ENCODE peak calls at places on chromosomes 1 and 21, in ten cellular contexts. V is HEK293T; A is PC-3; J is NCI-H1105; P is stomach; Q is esophagus muscularis mucosa; F is caudate nucleus; Y is stimulated activated CD4-positive, alpha-beta T cell treated with anti-CD3 and anti-CD28 coated beads, Interleukin-4, amount 100 ng/mL, for 48 hours; I is DMS79 treated with DMSO at 0.1 percent for 48 hours; T is T-helper 9 cell. W is an unnamed sample.

GRCh38 chr1:12556957-12557935 is 60.8 kb downstream of the DHRS3 start:
- DNase-seq in T (no peak), P (no peak), F (no peak), Q (no peak), A (no peak), J (no peak), V (no peak), Y (no peak), I (no peak), W (no peak)

GRCh38 chr1:236618507-236618906 is 14.2 kb upstream of the HEATR1 start:
- DNase-seq in F (no peak), J (no peak), A (no peak), P (no peak), V (no peak), Q (no peak), Y (no peak), T (no peak), I (no peak), W (no peak)

GRCh38 chr1:206495011-206495461 is 12.3 kb upstream of the RASSF5 start:
- DNase-seq in P (no peak), J (no peak), Q (no peak), I (no peak), T (no peak), V (no peak), Y (no peak), A (no peak), F (no peak), W (no peak)

GRCh38 chr1:67850151-67850551 is 16.9 kb upstream of the GNG12 start:
- DNase-seq in V (peak; percentile 49), F (no peak), Q (no peak), J (peak; percentile 32), I (no peak), A (peak; percentile 62), P (no peak), T (no peak), Y (no peak), W (peak; percentile 64)

GRCh38 chr21:36010801-36011200 is 49.5 kb downstream of the SETD4 start:
- DNase-seq in P (no peak), A (no peak), Y (no peak), Q (no peak), J (no peak), T (no peak), F (no peak), I (no peak), V (no peak), W (no peak)

GRCh38 chr1:201914456-201915235 is 25.9 kb downstream of the SHISA4 start:
- DNase-seq in Y (no peak), F (no peak), V (no peak), I (no peak), Q (no peak), P (no peak), A (no peak), J (no peak), T (no peak), W (no peak)

GRCh38 chr1:204744102-204744501 is 58.6 kb upstream of the LRRN2 start:
- DNase-seq in Y (no peak), F (no peak), T (no peak), A (no peak), J (no peak), Q (peak; percentile 47), P (no peak), I (no peak), V (no peak), W (no peak)

GRCh38 chr21:25583370-25584133 is 23.7 kb downstream of the MRPL39 start:
- DNase-seq in T (no peak), F (no peak), A (no peak), J (no peak), Y (no peak), V (no peak), Q (no peak), P (no peak), I (no peak), W (no peak)

GRCh38 chr1:229857585-229857984 is 209.5 kb upstream of the GALNT2 start:
- DNase-seq in I (no peak), J (no peak), A (no peak), F (no peak), Y (no peak), V (no peak), T (no peak), P (no peak), Q (no peak), W (no peak)

GRCh38 chr1:234887026-234887910 is 241.4 kb downstream of the TOMM20 start:
- DNase-seq in J (no peak), I (no peak), F (no peak), P (no peak), Q (no peak), V (no peak), A (no peak), T (no peak), Y (no peak), W (peak; percentile 40)

GRCh38 chr1:216778763-216779162 is 55.5 kb upstream of the ESRRG start:
- DNase-seq in I (no peak), Y (no peak), J (no peak), A (no peak), F (no peak), Q (no peak), T (no peak), V (no peak), P (no peak), W (no peak)

GRCh38 chr1:201696217-201696761 is 132.7 kb upstream of the IPO9 start:
- DNase-seq in Q (peak; percentile 96), I (no peak), V (no peak), F (no peak), J (no peak), Y (no peak), P (peak; percentile 88), A (peak; percentile 92), T (no peak), W (peak; percentile 91)

GRCh38 chr1:39387452-39387851 is 104.0 kb upstream of the BMP8A start:
- DNase-seq in V (peak; percentile 22), I (no peak), Q (no peak), T (no peak), P (no peak), J (no peak), Y (no peak), A (peak; percentile 85), F (no peak), W (peak; percentile 79)

GRCh38 chr21:46661211-46661625 is 25.7 kb downstream of the PRMT2 start:
- DNase-seq in Q (no peak), J (no peak), V (peak; percentile 89), Y (no peak), I (no peak), A (no peak), T (peak; percentile 32), P (peak; percentile 40), F (peak; percentile 19), W (peak; percentile 60)

GRCh38 chr1:25117233-25117823 is 115.0 kb downstream of the SYF2 start:
- DNase-seq in I (no peak), Q (no peak), T (no peak), A (peak; percentile 66), J (no peak), P (peak; percentile 38), Y (peak; percentile 30), F (no peak), V (peak; percentile 42), W (no peak)

GRCh38 chr21:41678016-41678935 is 88.6 kb downstream of the RIPK4 start:
- DNase-seq in V (no peak), F (no peak), Y (no peak), Q (no peak), T (no peak), P (peak; percentile 87), I (peak; percentile 69), J (peak; percentile 69), A (peak; percentile 99), W (no peak)

GRCh38 chr1:103489881-103490280 is 35.6 kb upstream of the RNPC3 start:
- DNase-seq in F (no peak), V (peak; percentile 8), Q (no peak), Y (no peak), P (no peak), J (no peak), T (no peak), I (no peak), A (no peak), W (no peak)

GRCh38 chr1:57983441-57983840 is 559.6 kb upstream of the DAB1 start:
- DNase-seq in V (no peak), A (no peak), P (no peak), I (no peak), T (no peak), Q (no peak), Y (no peak), J (no peak), F (no peak), W (no peak)

GRCh38 chr1:66271904-66272254 is 262.1 kb upstream of the SGIP1 start:
- DNase-seq in Y (no peak), P (no peak), F (no peak), J (no peak), I (no peak), T (no peak), Q (no peak), V (peak; percentile 42), A (peak; percentile 30), W (peak; percentile 34)

GRCh38 chr1:22139066-22139594 is 3.8 kb downstream of the WNT4 start:
- DNase-seq in A (no peak), Y (no peak), T (no peak), J (peak; percentile 82), F (no peak), P (no peak), Q (no peak), I (peak; percentile 17), V (no peak), W (no peak)

GRCh38 chr1:112997781-112998180 is 41.8 kb upstream of the SLC16A1 start:
- DNase-seq in Y (no peak), F (no peak), Q (no peak), I (no peak), A (no peak), J (no peak), P (no peak), V (no peak), T (no peak), W (no peak)

GRCh38 chr21:29523646-29524045 is 224.9 kb downstream of the BACH1 start:
- DNase-seq in J (no peak), Y (no peak), T (no peak), F (no peak), A (no peak), V (no peak), P (no peak), Q (no peak), I (no peak), W (no peak)

GRCh38 chr1:177069489-177069888 is 95.0 kb downstream of the ASTN1 start:
- DNase-seq in V (no peak), Y (no peak), T (no peak), F (no peak), P (no peak), A (no peak), I (no peak), J (no peak), Q (no peak), W (no peak)

GRCh38 chr1:231927431-231927830 is 300.8 kb downstream of the DISC1 start:
- DNase-seq in P (no peak), F (no peak), I (no peak), A (no peak), Q (no peak), T (no peak), J (peak; percentile 30), Y (no peak), V (no peak), W (no peak)

GRCh38 chr1:156644640-156645039 is 2.7 kb downstream of the BCAN start:
- DNase-seq in T (no peak), Q (no peak), P (no peak), J (no peak), V (no peak), A (no peak), I (no peak), F (no peak), Y (no peak), W (no peak)

GRCh38 chr1:61873994-61874393 is 131.7 kb downstream of the PATJ start:
- DNase-seq in V (no peak), I (no peak), J (no peak), T (no peak), Q (no peak), A (no peak), Y (no peak), P (no peak), F (no peak), W (no peak)

GRCh38 chr1:107820797-107821196 is 144.2 kb downstream of the VAV3 start:
- DNase-seq in A (peak; percentile 68), F (no peak), I (no peak), Q (no peak), V (no peak), P (no peak), J (no peak), T (no peak), Y (no peak), W (peak; percentile 4)

GRCh38 chr1:227769601-227770494 is 34.6 kb downstream of the SNAP47 start:
- DNase-seq in V (no peak), F (no peak), Q (no peak), I (no peak), J (no peak), T (no peak), A (no peak), P (no peak), Y (no peak), W (no peak)